ENCODE peak calls at places on chromosome 21, in eight cellular contexts. One of them, this sample, is unnamed.

GRCh38 chr21:25457411-25457810 is 149.9 kb downstream of the MRPL39 start:
- DNase-seq in SHP77: no peak
- DNase-seq in islet precursor cell: no peak
- DNase-seq in astrocyte of the spinal cord: peak; percentile 85
- DNase-seq in NCI-H446 treated with DMSO at 0.1 percent for 48 hours: no peak
- DNase-seq in left lobe of liver: no peak
- DNase-seq in activated T-helper 1 cell treated with anti-CD3 and anti-CD28 coated beads, Interleukin-12 subunit alpha, Interleukin-12 subunit beta, Interleukin-2, Interleukin-4 antibody, amounts not matched to agents 30 ng/mL and 10 ng/mL and 1 ng/mL, durations not matched to agents 14 hours and 24 hours and 36 hours: no peak
- DNase-seq in neuronal stem cell: no peak
- DNase-seq in this sample: peak; percentile 39

GRCh38 chr21:45818276-45818903 is 163.2 kb upstream of the COL6A1 start:
- DNase-seq in SHP77: peak; percentile 63
- DNase-seq in islet precursor cell: no peak
- DNase-seq in astrocyte of the spinal cord: no peak
- DNase-seq in NCI-H446 treated with DMSO at 0.1 percent for 48 hours: no peak
- DNase-seq in left lobe of liver: no peak
- DNase-seq in activated T-helper 1 cell treated with anti-CD3 and anti-CD28 coated beads, Interleukin-12 subunit alpha, Interleukin-12 subunit beta, Interleukin-2, Interleukin-4 antibody, amounts not matched to agents 30 ng/mL and 10 ng/mL and 1 ng/mL, durations not matched to agents 14 hours and 24 hours and 36 hours: peak; percentile 37
- DNase-seq in neuronal stem cell: no peak
- DNase-seq in this sample: no peak

GRCh38 chr21:36788116-36788515 is 89.2 kb downstream of the SIM2 start:
- DNase-seq in SHP77: no peak
- DNase-seq in islet precursor cell: no peak
- DNase-seq in astrocyte of the spinal cord: no peak
- DNase-seq in NCI-H446 treated with DMSO at 0.1 percent for 48 hours: no peak
- DNase-seq in left lobe of liver: no peak
- DNase-seq in activated T-helper 1 cell treated with anti-CD3 and anti-CD28 coated beads, Interleukin-12 subunit alpha, Interleukin-12 subunit beta, Interleukin-2, Interleukin-4 antibody, amounts not matched to agents 30 ng/mL and 10 ng/mL and 1 ng/mL, durations not matched to agents 14 hours and 24 hours and 36 hours: no peak
- DNase-seq in neuronal stem cell: no peak
- DNase-seq in this sample: no peak

GRCh38 chr21:36629061-36629460 is 69.9 kb upstream of the SIM2 start:
- DNase-seq in SHP77: no peak
- DNase-seq in islet precursor cell: no peak
- DNase-seq in astrocyte of the spinal cord: no peak
- DNase-seq in NCI-H446 treated with DMSO at 0.1 percent for 48 hours: no peak
- DNase-seq in left lobe of liver: no peak
- DNase-seq in activated T-helper 1 cell treated with anti-CD3 and anti-CD28 coated beads, Interleukin-12 subunit alpha, Interleukin-12 subunit beta, Interleukin-2, Interleukin-4 antibody, amounts not matched to agents 30 ng/mL and 10 ng/mL and 1 ng/mL, durations not matched to agents 14 hours and 24 hours and 36 hours: no peak
- DNase-seq in neuronal stem cell: no peak
- DNase-seq in this sample: no peak

GRCh38 chr21:16047857-16048256 is 318.1 kb downstream of the USP25 start:
- DNase-seq in SHP77: no peak
- DNase-seq in islet precursor cell: no peak
- DNase-seq in astrocyte of the spinal cord: peak; percentile 46
- DNase-seq in NCI-H446 treated with DMSO at 0.1 percent for 48 hours: no peak
- DNase-seq in left lobe of liver: no peak
- DNase-seq in activated T-helper 1 cell treated with anti-CD3 and anti-CD28 coated beads, Interleukin-12 subunit alpha, Interleukin-12 subunit beta, Interleukin-2, Interleukin-4 antibody, amounts not matched to agents 30 ng/mL and 10 ng/mL and 1 ng/mL, durations not matched to agents 14 hours and 24 hours and 36 hours: no peak
- DNase-seq in neuronal stem cell: no peak
- DNase-seq in this sample: no peak

GRCh38 chr21:16533692-16534407 is 804.1 kb downstream of the USP25 start:
- DNase-seq in SHP77: no peak
- DNase-seq in islet precursor cell: no peak
- DNase-seq in astrocyte of the spinal cord: no peak
- DNase-seq in NCI-H446 treated with DMSO at 0.1 percent for 48 hours: no peak
- DNase-seq in left lobe of liver: no peak
- DNase-seq in activated T-helper 1 cell treated with anti-CD3 and anti-CD28 coated beads, Interleukin-12 subunit alpha, Interleukin-12 subunit beta, Interleukin-2, Interleukin-4 antibody, amounts not matched to agents 30 ng/mL and 10 ng/mL and 1 ng/mL, durations not matched to agents 14 hours and 24 hours and 36 hours: no peak
- DNase-seq in neuronal stem cell: no peak
- DNase-seq in this sample: no peak

GRCh38 chr21:29149771-29150425 is 19.5 kb downstream of the MAP3K7CL start:
- DNase-seq in SHP77: no peak
- DNase-seq in islet precursor cell: no peak
- DNase-seq in astrocyte of the spinal cord: peak; percentile 54
- DNase-seq in NCI-H446 treated with DMSO at 0.1 percent for 48 hours: no peak
- DNase-seq in left lobe of liver: no peak
- DNase-seq in activated T-helper 1 cell treated with anti-CD3 and anti-CD28 coated beads, Interleukin-12 subunit alpha, Interleukin-12 subunit beta, Interleukin-2, Interleukin-4 antibody, amounts not matched to agents 30 ng/mL and 10 ng/mL and 1 ng/mL, durations not matched to agents 14 hours and 24 hours and 36 hours: no peak
- DNase-seq in neuronal stem cell: no peak
- DNase-seq in this sample: peak; percentile 53

GRCh38 chr21:42479582-42479981 is 16.4 kb downstream of the RSPH1 start:
- DNase-seq in SHP77: no peak
- DNase-seq in islet precursor cell: no peak
- DNase-seq in astrocyte of the spinal cord: no peak
- DNase-seq in NCI-H446 treated with DMSO at 0.1 percent for 48 hours: no peak
- DNase-seq in left lobe of liver: no peak
- DNase-seq in activated T-helper 1 cell treated with anti-CD3 and anti-CD28 coated beads, Interleukin-12 subunit alpha, Interleukin-12 subunit beta, Interleukin-2, Interleukin-4 antibody, amounts not matched to agents 30 ng/mL and 10 ng/mL and 1 ng/mL, durations not matched to agents 14 hours and 24 hours and 36 hours: no peak
- DNase-seq in neuronal stem cell: no peak
- DNase-seq in this sample: no peak

GRCh38 chr21:46627726-46628125 is 7.7 kb upstream of the PRMT2 start:
- DNase-seq in SHP77: no peak
- DNase-seq in islet precursor cell: peak; percentile 57
- DNase-seq in astrocyte of the spinal cord: no peak
- DNase-seq in NCI-H446 treated with DMSO at 0.1 percent for 48 hours: no peak
- DNase-seq in left lobe of liver: no peak
- DNase-seq in activated T-helper 1 cell treated with anti-CD3 and anti-CD28 coated beads, Interleukin-12 subunit alpha, Interleukin-12 subunit beta, Interleukin-2, Interleukin-4 antibody, amounts not matched to agents 30 ng/mL and 10 ng/mL and 1 ng/mL, durations not matched to agents 14 hours and 24 hours and 36 hours: no peak
- DNase-seq in neuronal stem cell: no peak
- DNase-seq in this sample: no peak

GRCh38 chr21:34824314-34824713 is 155.5 kb downstream of the CLIC6 start:
- DNase-seq in SHP77: no peak
- DNase-seq in islet precursor cell: no peak
- DNase-seq in astrocyte of the spinal cord: no peak
- DNase-seq in NCI-H446 treated with DMSO at 0.1 percent for 48 hours: no peak
- DNase-seq in left lobe of liver: no peak
- DNase-seq in activated T-helper 1 cell treated with anti-CD3 and anti-CD28 coated beads, Interleukin-12 subunit alpha, Interleukin-12 subunit beta, Interleukin-2, Interleukin-4 antibody, amounts not matched to agents 30 ng/mL and 10 ng/mL and 1 ng/mL, durations not matched to agents 14 hours and 24 hours and 36 hours: no peak
- DNase-seq in neuronal stem cell: no peak
- DNase-seq in this sample: no peak

GRCh38 chr21:44846201-44846484 is 27.3 kb downstream of the PTTG1IP start:
- DNase-seq in SHP77: no peak
- DNase-seq in islet precursor cell: no peak
- DNase-seq in astrocyte of the spinal cord: peak; percentile 24
- DNase-seq in NCI-H446 treated with DMSO at 0.1 percent for 48 hours: no peak
- DNase-seq in left lobe of liver: no peak
- DNase-seq in activated T-helper 1 cell treated with anti-CD3 and anti-CD28 coated beads, Interleukin-12 subunit alpha, Interleukin-12 subunit beta, Interleukin-2, Interleukin-4 antibody, amounts not matched to agents 30 ng/mL and 10 ng/mL and 1 ng/mL, durations not matched to agents 14 hours and 24 hours and 36 hours: no peak
- DNase-seq in neuronal stem cell: no peak
- DNase-seq in this sample: no peak

GRCh38 chr21:25639922-25640670 is 1.0 kb downstream of the JAM2 start:
- DNase-seq in SHP77: no peak
- DNase-seq in islet precursor cell: peak; percentile 65
- DNase-seq in astrocyte of the spinal cord: peak; percentile 12
- DNase-seq in NCI-H446 treated with DMSO at 0.1 percent for 48 hours: peak; percentile 2
- DNase-seq in left lobe of liver: no peak
- DNase-seq in activated T-helper 1 cell treated with anti-CD3 and anti-CD28 coated beads, Interleukin-12 subunit alpha, Interleukin-12 subunit beta, Interleukin-2, Interleukin-4 antibody, amounts not matched to agents 30 ng/mL and 10 ng/mL and 1 ng/mL, durations not matched to agents 14 hours and 24 hours and 36 hours: no peak
- DNase-seq in neuronal stem cell: peak; percentile 30
- DNase-seq in this sample: no peak

GRCh38 chr21:14523234-14523633 is 22.9 kb downstream of the SAMSN1 start:
- DNase-seq in SHP77: no peak
- DNase-seq in islet precursor cell: no peak
- DNase-seq in astrocyte of the spinal cord: no peak
- DNase-seq in NCI-H446 treated with DMSO at 0.1 percent for 48 hours: no peak
- DNase-seq in left lobe of liver: no peak
- DNase-seq in activated T-helper 1 cell treated with anti-CD3 and anti-CD28 coated beads, Interleukin-12 subunit alpha, Interleukin-12 subunit beta, Interleukin-2, Interleukin-4 antibody, amounts not matched to agents 30 ng/mL and 10 ng/mL and 1 ng/mL, durations not matched to agents 14 hours and 24 hours and 36 hours: peak; percentile 35
- DNase-seq in neuronal stem cell: no peak
- DNase-seq in this sample: no peak

GRCh38 chr21:36976882-36977651 is 10.6 kb upstream of the HLCS start:
- DNase-seq in SHP77: peak; percentile 86
- DNase-seq in islet precursor cell: peak; percentile 68
- DNase-seq in astrocyte of the spinal cord: peak; percentile 80
- DNase-seq in NCI-H446 treated with DMSO at 0.1 percent for 48 hours: peak; percentile 55
- DNase-seq in left lobe of liver: no peak
- DNase-seq in activated T-helper 1 cell treated with anti-CD3 and anti-CD28 coated beads, Interleukin-12 subunit alpha, Interleukin-12 subunit beta, Interleukin-2, Interleukin-4 antibody, amounts not matched to agents 30 ng/mL and 10 ng/mL and 1 ng/mL, durations not matched to agents 14 hours and 24 hours and 36 hours: no peak
- DNase-seq in neuronal stem cell: peak; percentile 60
- DNase-seq in this sample: peak; percentile 72

GRCh38 chr21:45302082-45303061 is 14.7 kb upstream of the POFUT2 start:
- DNase-seq in SHP77: no peak
- DNase-seq in islet precursor cell: no peak
- DNase-seq in astrocyte of the spinal cord: peak; percentile 91
- DNase-seq in NCI-H446 treated with DMSO at 0.1 percent for 48 hours: no peak
- DNase-seq in left lobe of liver: no peak
- DNase-seq in activated T-helper 1 cell treated with anti-CD3 and anti-CD28 coated beads, Interleukin-12 subunit alpha, Interleukin-12 subunit beta, Interleukin-2, Interleukin-4 antibody, amounts not matched to agents 30 ng/mL and 10 ng/mL and 1 ng/mL, durations not matched to agents 14 hours and 24 hours and 36 hours: peak; percentile 39
- DNase-seq in neuronal stem cell: no peak
- DNase-seq in this sample: peak; percentile 92

GRCh38 chr21:33939224-33939623 is 23.6 kb upstream of the ATP5PO start:
- DNase-seq in SHP77: no peak
- DNase-seq in islet precursor cell: no peak
- DNase-seq in astrocyte of the spinal cord: no peak
- DNase-seq in NCI-H446 treated with DMSO at 0.1 percent for 48 hours: no peak
- DNase-seq in left lobe of liver: no peak
- DNase-seq in activated T-helper 1 cell treated with anti-CD3 and anti-CD28 coated beads, Interleukin-12 subunit alpha, Interleukin-12 subunit beta, Interleukin-2, Interleukin-4 antibody, amounts not matched to agents 30 ng/mL and 10 ng/mL and 1 ng/mL, durations not matched to agents 14 hours and 24 hours and 36 hours: no peak
- DNase-seq in neuronal stem cell: no peak
- DNase-seq in this sample: no peak

GRCh38 chr21:25898671-25899070 is 163.9 kb downstream of the GABPA start:
- DNase-seq in SHP77: no peak
- DNase-seq in islet precursor cell: no peak
- DNase-seq in astrocyte of the spinal cord: no peak
- DNase-seq in NCI-H446 treated with DMSO at 0.1 percent for 48 hours: no peak
- DNase-seq in left lobe of liver: no peak
- DNase-seq in activated T-helper 1 cell treated with anti-CD3 and anti-CD28 coated beads, Interleukin-12 subunit alpha, Interleukin-12 subunit beta, Interleukin-2, Interleukin-4 antibody, amounts not matched to agents 30 ng/mL and 10 ng/mL and 1 ng/mL, durations not matched to agents 14 hours and 24 hours and 36 hours: no peak
- DNase-seq in neuronal stem cell: no peak
- DNase-seq in this sample: peak; percentile 25

GRCh38 chr21:31182231-31183129 is 144.2 kb upstream of the KRTAP19-8 start:
- DNase-seq in SHP77: no peak
- DNase-seq in islet precursor cell: no peak
- DNase-seq in astrocyte of the spinal cord: no peak
- DNase-seq in NCI-H446 treated with DMSO at 0.1 percent for 48 hours: no peak
- DNase-seq in left lobe of liver: no peak
- DNase-seq in activated T-helper 1 cell treated with anti-CD3 and anti-CD28 coated beads, Interleukin-12 subunit alpha, Interleukin-12 subunit beta, Interleukin-2, Interleukin-4 antibody, amounts not matched to agents 30 ng/mL and 10 ng/mL and 1 ng/mL, durations not matched to agents 14 hours and 24 hours and 36 hours: peak; percentile 42
- DNase-seq in neuronal stem cell: no peak
- DNase-seq in this sample: no peak

GRCh38 chr21:35231115-35231514 is 182.0 kb upstream of the RUNX1 start:
- DNase-seq in SHP77: peak; percentile 33
- DNase-seq in islet precursor cell: no peak
- DNase-seq in astrocyte of the spinal cord: no peak
- DNase-seq in NCI-H446 treated with DMSO at 0.1 percent for 48 hours: no peak
- DNase-seq in left lobe of liver: no peak
- DNase-seq in activated T-helper 1 cell treated with anti-CD3 and anti-CD28 coated beads, Interleukin-12 subunit alpha, Interleukin-12 subunit beta, Interleukin-2, Interleukin-4 antibody, amounts not matched to agents 30 ng/mL and 10 ng/mL and 1 ng/mL, durations not matched to agents 14 hours and 24 hours and 36 hours: no peak
- DNase-seq in neuronal stem cell: no peak
- DNase-seq in this sample: no peak

GRCh38 chr21:31128234-31128633 is 90.0 kb upstream of the KRTAP19-8 start:
- DNase-seq in SHP77: no peak
- DNase-seq in islet precursor cell: no peak
- DNase-seq in astrocyte of the spinal cord: peak; percentile 5
- DNase-seq in NCI-H446 treated with DMSO at 0.1 percent for 48 hours: no peak
- DNase-seq in left lobe of liver: no peak
- DNase-seq in activated T-helper 1 cell treated with anti-CD3 and anti-CD28 coated beads, Interleukin-12 subunit alpha, Interleukin-12 subunit beta, Interleukin-2, Interleukin-4 antibody, amounts not matched to agents 30 ng/mL and 10 ng/mL and 1 ng/mL, durations not matched to agents 14 hours and 24 hours and 36 hours: no peak
- DNase-seq in neuronal stem cell: no peak
- DNase-seq in this sample: no peak

GRCh38 chr21:34812510-34813265 is 143.9 kb downstream of the CLIC6 start:
- DNase-seq in SHP77: no peak
- DNase-seq in islet precursor cell: no peak
- DNase-seq in astrocyte of the spinal cord: peak; percentile 97
- DNase-seq in NCI-H446 treated with DMSO at 0.1 percent for 48 hours: no peak
- DNase-seq in left lobe of liver: no peak
- DNase-seq in activated T-helper 1 cell treated with anti-CD3 and anti-CD28 coated beads, Interleukin-12 subunit alpha, Interleukin-12 subunit beta, Interleukin-2, Interleukin-4 antibody, amounts not matched to agents 30 ng/mL and 10 ng/mL and 1 ng/mL, durations not matched to agents 14 hours and 24 hours and 36 hours: no peak
- DNase-seq in neuronal stem cell: no peak
- DNase-seq in this sample: peak; percentile 89

GRCh38 chr21:28261291-28261690 is 731.4 kb downstream of the LTN1 start:
- DNase-seq in SHP77: no peak
- DNase-seq in islet precursor cell: no peak
- DNase-seq in astrocyte of the spinal cord: no peak
- DNase-seq in NCI-H446 treated with DMSO at 0.1 percent for 48 hours: no peak
- DNase-seq in left lobe of liver: no peak
- DNase-seq in activated T-helper 1 cell treated with anti-CD3 and anti-CD28 coated beads, Interleukin-12 subunit alpha, Interleukin-12 subunit beta, Interleukin-2, Interleukin-4 antibody, amounts not matched to agents 30 ng/mL and 10 ng/mL and 1 ng/mL, durations not matched to agents 14 hours and 24 hours and 36 hours: no peak
- DNase-seq in neuronal stem cell: no peak
- DNase-seq in this sample: no peak

GRCh38 chr21:45381865-45382697 is 22.9 kb upstream of the COL18A1 start:
- DNase-seq in SHP77: no peak
- DNase-seq in islet precursor cell: peak; percentile 51
- DNase-seq in astrocyte of the spinal cord: no peak
- DNase-seq in NCI-H446 treated with DMSO at 0.1 percent for 48 hours: no peak
- DNase-seq in left lobe of liver: no peak
- DNase-seq in activated T-helper 1 cell treated with anti-CD3 and anti-CD28 coated beads, Interleukin-12 subunit alpha, Interleukin-12 subunit beta, Interleukin-2, Interleukin-4 antibody, amounts not matched to agents 30 ng/mL and 10 ng/mL and 1 ng/mL, durations not matched to agents 14 hours and 24 hours and 36 hours: no peak
- DNase-seq in neuronal stem cell: no peak
- DNase-seq in this sample: no peak

GRCh38 chr21:33266784-33267135 is 593 bp downstream of the IL10RB start:
- DNase-seq in SHP77: no peak
- DNase-seq in islet precursor cell: no peak
- DNase-seq in astrocyte of the spinal cord: no peak
- DNase-seq in NCI-H446 treated with DMSO at 0.1 percent for 48 hours: no peak
- DNase-seq in left lobe of liver: no peak
- DNase-seq in activated T-helper 1 cell treated with anti-CD3 and anti-CD28 coated beads, Interleukin-12 subunit alpha, Interleukin-12 subunit beta, Interleukin-2, Interleukin-4 antibody, amounts not matched to agents 30 ng/mL and 10 ng/mL and 1 ng/mL, durations not matched to agents 14 hours and 24 hours and 36 hours: peak; percentile 7
- DNase-seq in neuronal stem cell: no peak
- DNase-seq in this sample: no peak

GRCh38 chr21:37057614-37058013 is 15.3 kb downstream of the PIGP start:
- DNase-seq in SHP77: no peak
- DNase-seq in islet precursor cell: no peak
- DNase-seq in astrocyte of the spinal cord: no peak
- DNase-seq in NCI-H446 treated with DMSO at 0.1 percent for 48 hours: no peak
- DNase-seq in left lobe of liver: no peak
- DNase-seq in activated T-helper 1 cell treated with anti-CD3 and anti-CD28 coated beads, Interleukin-12 subunit alpha, Interleukin-12 subunit beta, Interleukin-2, Interleukin-4 antibody, amounts not matched to agents 30 ng/mL and 10 ng/mL and 1 ng/mL, durations not matched to agents 14 hours and 24 hours and 36 hours: no peak
- DNase-seq in neuronal stem cell: no peak
- DNase-seq in this sample: no peak

GRCh38 chr21:28336299-28336698 is 656.4 kb downstream of the LTN1 start:
- DNase-seq in SHP77: no peak
- DNase-seq in islet precursor cell: no peak
- DNase-seq in astrocyte of the spinal cord: peak; percentile 80
- DNase-seq in NCI-H446 treated with DMSO at 0.1 percent for 48 hours: peak; percentile 22
- DNase-seq in left lobe of liver: no peak
- DNase-seq in activated T-helper 1 cell treated with anti-CD3 and anti-CD28 coated beads, Interleukin-12 subunit alpha, Interleukin-12 subunit beta, Interleukin-2, Interleukin-4 antibody, amounts not matched to agents 30 ng/mL and 10 ng/mL and 1 ng/mL, durations not matched to agents 14 hours and 24 hours and 36 hours: no peak
- DNase-seq in neuronal stem cell: no peak
- DNase-seq in this sample: peak; percentile 60

GRCh38 chr21:30340714-30341573 is 3.5 kb upstream of the KRTAP27-1 start:
- DNase-seq in SHP77: peak; percentile 5
- DNase-seq in islet precursor cell: peak; percentile 61
- DNase-seq in astrocyte of the spinal cord: peak; percentile 23
- DNase-seq in NCI-H446 treated with DMSO at 0.1 percent for 48 hours: peak; percentile 66
- DNase-seq in left lobe of liver: peak; percentile 47
- DNase-seq in activated T-helper 1 cell treated with anti-CD3 and anti-CD28 coated beads, Interleukin-12 subunit alpha, Interleukin-12 subunit beta, Interleukin-2, Interleukin-4 antibody, amounts not matched to agents 30 ng/mL and 10 ng/mL and 1 ng/mL, durations not matched to agents 14 hours and 24 hours and 36 hours: no peak
- DNase-seq in neuronal stem cell: peak; percentile 29
- DNase-seq in this sample: peak; percentile 46

GRCh38 chr21:41373769-41374168 is 11.9 kb downstream of the MX2 start:
- DNase-seq in SHP77: no peak
- DNase-seq in islet precursor cell: no peak
- DNase-seq in astrocyte of the spinal cord: no peak
- DNase-seq in NCI-H446 treated with DMSO at 0.1 percent for 48 hours: no peak
- DNase-seq in left lobe of liver: no peak
- DNase-seq in activated T-helper 1 cell treated with anti-CD3 and anti-CD28 coated beads, Interleukin-12 subunit alpha, Interleukin-12 subunit beta, Interleukin-2, Interleukin-4 antibody, amounts not matched to agents 30 ng/mL and 10 ng/mL and 1 ng/mL, durations not matched to agents 14 hours and 24 hours and 36 hours: no peak
- DNase-seq in neuronal stem cell: no peak
- DNase-seq in this sample: no peak

GRCh38 chr21:15558884-15559283 is 170.9 kb upstream of the USP25 start:
- DNase-seq in SHP77: no peak
- DNase-seq in islet precursor cell: no peak
- DNase-seq in astrocyte of the spinal cord: no peak
- DNase-seq in NCI-H446 treated with DMSO at 0.1 percent for 48 hours: no peak
- DNase-seq in left lobe of liver: no peak
- DNase-seq in activated T-helper 1 cell treated with anti-CD3 and anti-CD28 coated beads, Interleukin-12 subunit alpha, Interleukin-12 subunit beta, Interleukin-2, Interleukin-4 antibody, amounts not matched to agents 30 ng/mL and 10 ng/mL and 1 ng/mL, durations not matched to agents 14 hours and 24 hours and 36 hours: no peak
- DNase-seq in neuronal stem cell: no peak
- DNase-seq in this sample: no peak

GRCh38 chr21:17602874-17603273 is 9.8 kb downstream of the BTG3 start:
- DNase-seq in SHP77: no peak
- DNase-seq in islet precursor cell: no peak
- DNase-seq in astrocyte of the spinal cord: peak; percentile 67
- DNase-seq in NCI-H446 treated with DMSO at 0.1 percent for 48 hours: no peak
- DNase-seq in left lobe of liver: no peak
- DNase-seq in activated T-helper 1 cell treated with anti-CD3 and anti-CD28 coated beads, Interleukin-12 subunit alpha, Interleukin-12 subunit beta, Interleukin-2, Interleukin-4 antibody, amounts not matched to agents 30 ng/mL and 10 ng/mL and 1 ng/mL, durations not matched to agents 14 hours and 24 hours and 36 hours: no peak
- DNase-seq in neuronal stem cell: no peak
- DNase-seq in this sample: peak; percentile 33

GRCh38 chr21:40053007-40053406 is 185.8 kb downstream of the PCP4 start:
- DNase-seq in SHP77: peak; percentile 2
- DNase-seq in islet precursor cell: no peak
- DNase-seq in astrocyte of the spinal cord: peak; percentile 43
- DNase-seq in NCI-H446 treated with DMSO at 0.1 percent for 48 hours: peak; percentile 61
- DNase-seq in left lobe of liver: no peak
- DNase-seq in activated T-helper 1 cell treated with anti-CD3 and anti-CD28 coated beads, Interleukin-12 subunit alpha, Interleukin-12 subunit beta, Interleukin-2, Interleukin-4 antibody, amounts not matched to agents 30 ng/mL and 10 ng/mL and 1 ng/mL, durations not matched to agents 14 hours and 24 hours and 36 hours: no peak
- DNase-seq in neuronal stem cell: no peak
- DNase-seq in this sample: no peak

GRCh38 chr21:43312751-43313169 is 114.2 kb downstream of the SIK1 start:
- DNase-seq in SHP77: peak; percentile 65
- DNase-seq in islet precursor cell: no peak
- DNase-seq in astrocyte of the spinal cord: no peak
- DNase-seq in NCI-H446 treated with DMSO at 0.1 percent for 48 hours: no peak
- DNase-seq in left lobe of liver: no peak
- DNase-seq in activated T-helper 1 cell treated with anti-CD3 and anti-CD28 coated beads, Interleukin-12 subunit alpha, Interleukin-12 subunit beta, Interleukin-2, Interleukin-4 antibody, amounts not matched to agents 30 ng/mL and 10 ng/mL and 1 ng/mL, durations not matched to agents 14 hours and 24 hours and 36 hours: no peak
- DNase-seq in neuronal stem cell: no peak
- DNase-seq in this sample: no peak